ENCODE peak calls at places on chromosome 22, in nine cellular contexts. One of them, this sample, is unnamed.

GRCh38 chr22:24707477-24707816 is 67.1 kb downstream of the PIWIL3 start:
- DNase-seq in SK-N-SH: no peak
- DNase-seq in IMR-90: no peak
- DNase-seq in pancreas: no peak
- DNase-seq in psoas muscle: no peak
- DNase-seq in dorsolateral prefrontal cortex: no peak
- DNase-seq in prostate gland: no peak
- DNase-seq in neural progenitor cell: peak
- DNase-seq in ovary: no peak
- DNase-seq in this sample: no peak

GRCh38 chr22:30943368-30943767 is 25.2 kb downstream of the MORC2 start:
- DNase-seq in ovary: no peak
- DNase-seq in IMR-90: no peak
- DNase-seq in pancreas: no peak
- DNase-seq in prostate gland: no peak
- DNase-seq in neural progenitor cell: no peak
- DNase-seq in SK-N-SH: no peak
- DNase-seq in psoas muscle: no peak
- DNase-seq in dorsolateral prefrontal cortex: no peak
- DNase-seq in this sample: no peak

GRCh38 chr22:49574205-49574604 is 253.5 kb downstream of the BRD1 start:
- DNase-seq in SK-N-SH: peak
- DNase-seq in prostate gland: no peak
- DNase-seq in psoas muscle: no peak
- DNase-seq in ovary: peak
- DNase-seq in neural progenitor cell: no peak
- DNase-seq in pancreas: no peak
- DNase-seq in IMR-90: no peak
- DNase-seq in dorsolateral prefrontal cortex: no peak
- DNase-seq in this sample: no peak

GRCh38 chr22:49481651-49482399 is 345.8 kb downstream of the BRD1 start:
- DNase-seq in psoas muscle: no peak
- DNase-seq in dorsolateral prefrontal cortex: peak
- DNase-seq in pancreas: no peak
- DNase-seq in ovary: no peak
- DNase-seq in IMR-90: no peak
- DNase-seq in neural progenitor cell: peak
- DNase-seq in SK-N-SH: no peak
- DNase-seq in prostate gland: no peak
- DNase-seq in this sample: no peak

GRCh38 chr22:17085277-17086091 is 684 bp downstream of the IL17RA start:
- DNase-seq in psoas muscle: peak
- DNase-seq in SK-N-SH: no peak
- DNase-seq in IMR-90: no peak
- DNase-seq in ovary: no peak
- DNase-seq in dorsolateral prefrontal cortex: no peak
- DNase-seq in prostate gland: no peak
- DNase-seq in pancreas: peak
- DNase-seq in neural progenitor cell: peak
- DNase-seq in this sample: no peak

GRCh38 chr22:36546092-36546804 is 17.3 kb upstream of the EIF3D start:
- DNase-seq in pancreas: peak
- DNase-seq in psoas muscle: peak
- DNase-seq in neural progenitor cell: peak
- DNase-seq in SK-N-SH: peak
- DNase-seq in prostate gland: peak
- DNase-seq in dorsolateral prefrontal cortex: no peak
- DNase-seq in IMR-90: peak
- DNase-seq in ovary: no peak
- DNase-seq in this sample: peak

GRCh38 chr22:49883294-49883640 is 29.6 kb downstream of the ZBED4 start:
- DNase-seq in SK-N-SH: no peak
- DNase-seq in neural progenitor cell: no peak
- DNase-seq in psoas muscle: no peak
- DNase-seq in pancreas: no peak
- DNase-seq in dorsolateral prefrontal cortex: no peak
- DNase-seq in ovary: no peak
- DNase-seq in prostate gland: no peak
- DNase-seq in IMR-90: peak
- DNase-seq in this sample: no peak

GRCh38 chr22:24500251-24500820 is 5.2 kb downstream of the UPB1 start:
- DNase-seq in SK-N-SH: no peak
- DNase-seq in neural progenitor cell: peak
- DNase-seq in ovary: no peak
- DNase-seq in psoas muscle: no peak
- DNase-seq in IMR-90: no peak
- DNase-seq in prostate gland: no peak
- DNase-seq in pancreas: no peak
- DNase-seq in dorsolateral prefrontal cortex: no peak
- DNase-seq in this sample: peak

GRCh38 chr22:20783844-20784723 is 10.2 kb downstream of the SERPIND1 start:
- DNase-seq in ovary: no peak
- DNase-seq in SK-N-SH: peak
- DNase-seq in prostate gland: peak
- DNase-seq in neural progenitor cell: peak
- DNase-seq in pancreas: no peak
- DNase-seq in psoas muscle: no peak
- DNase-seq in dorsolateral prefrontal cortex: no peak
- DNase-seq in IMR-90: peak
- DNase-seq in this sample: peak

GRCh38 chr22:21758056-21758455 is 22.5 kb upstream of the YPEL1 start:
- DNase-seq in ovary: no peak
- DNase-seq in neural progenitor cell: no peak
- DNase-seq in psoas muscle: no peak
- DNase-seq in pancreas: no peak
- DNase-seq in prostate gland: no peak
- DNase-seq in dorsolateral prefrontal cortex: no peak
- DNase-seq in SK-N-SH: no peak
- DNase-seq in IMR-90: no peak
- DNase-seq in this sample: no peak

GRCh38 chr22:36104988-36105387 is 55.6 kb downstream of the APOL3 start:
- DNase-seq in psoas muscle: no peak
- DNase-seq in prostate gland: no peak
- DNase-seq in dorsolateral prefrontal cortex: no peak
- DNase-seq in IMR-90: peak
- DNase-seq in SK-N-SH: no peak
- DNase-seq in ovary: no peak
- DNase-seq in neural progenitor cell: no peak
- DNase-seq in pancreas: no peak
- DNase-seq in this sample: no peak

GRCh38 chr22:28674121-28674563 is 5.5 kb downstream of the TTC28 start:
- DNase-seq in neural progenitor cell: no peak
- DNase-seq in SK-N-SH: peak
- DNase-seq in ovary: no peak
- DNase-seq in dorsolateral prefrontal cortex: no peak
- DNase-seq in psoas muscle: no peak
- DNase-seq in IMR-90: peak
- DNase-seq in prostate gland: no peak
- DNase-seq in pancreas: no peak
- DNase-seq in this sample: no peak

GRCh38 chr22:17598318-17598717 is 30.2 kb downstream of the ATP6V1E1 start:
- DNase-seq in IMR-90: no peak
- DNase-seq in dorsolateral prefrontal cortex: no peak
- DNase-seq in psoas muscle: no peak
- DNase-seq in SK-N-SH: no peak
- DNase-seq in prostate gland: no peak
- DNase-seq in neural progenitor cell: no peak
- DNase-seq in pancreas: no peak
- DNase-seq in ovary: no peak
- DNase-seq in this sample: no peak

GRCh38 chr22:26534166-26534855 is 22.0 kb upstream of the TFIP11 start:
- DNase-seq in prostate gland: peak
- DNase-seq in IMR-90: no peak
- DNase-seq in dorsolateral prefrontal cortex: no peak
- DNase-seq in SK-N-SH: no peak
- DNase-seq in neural progenitor cell: no peak
- DNase-seq in psoas muscle: no peak
- DNase-seq in ovary: no peak
- DNase-seq in pancreas: no peak
- DNase-seq in this sample: no peak

GRCh38 chr22:48796295-48797015 is 1031.2 kb downstream of the BRD1 start:
- DNase-seq in psoas muscle: no peak
- DNase-seq in prostate gland: no peak
- DNase-seq in ovary: no peak
- DNase-seq in dorsolateral prefrontal cortex: no peak
- DNase-seq in pancreas: no peak
- DNase-seq in neural progenitor cell: peak
- DNase-seq in IMR-90: no peak
- DNase-seq in SK-N-SH: no peak
- DNase-seq in this sample: no peak

GRCh38 chr22:30308518-30309230 is 18.1 kb downstream of the TBC1D10A start:
- DNase-seq in ovary: no peak
- DNase-seq in neural progenitor cell: no peak
- DNase-seq in pancreas: no peak
- DNase-seq in SK-N-SH: no peak
- DNase-seq in dorsolateral prefrontal cortex: no peak
- DNase-seq in IMR-90: peak
- DNase-seq in psoas muscle: no peak
- DNase-seq in prostate gland: no peak
- DNase-seq in this sample: no peak

GRCh38 chr22:49550766-49551362 is 276.8 kb downstream of the BRD1 start:
- DNase-seq in ovary: peak
- DNase-seq in prostate gland: no peak
- DNase-seq in psoas muscle: no peak
- DNase-seq in IMR-90: no peak
- DNase-seq in SK-N-SH: no peak
- DNase-seq in dorsolateral prefrontal cortex: no peak
- DNase-seq in pancreas: no peak
- DNase-seq in neural progenitor cell: no peak
- DNase-seq in this sample: no peak

GRCh38 chr22:26621663-26622062 is at the start of gene CRYBA4:
- DNase-seq in dorsolateral prefrontal cortex: no peak
- DNase-seq in ovary: no peak
- DNase-seq in SK-N-SH: no peak
- DNase-seq in neural progenitor cell: no peak
- DNase-seq in psoas muscle: no peak
- DNase-seq in prostate gland: no peak
- DNase-seq in IMR-90: no peak
- DNase-seq in pancreas: no peak
- DNase-seq in this sample: no peak

GRCh38 chr22:36334081-36334831 is 53.5 kb downstream of the MYH9 start:
- DNase-seq in dorsolateral prefrontal cortex: no peak
- DNase-seq in SK-N-SH: no peak
- DNase-seq in IMR-90: no peak
- DNase-seq in ovary: no peak
- DNase-seq in psoas muscle: no peak
- DNase-seq in prostate gland: peak
- DNase-seq in neural progenitor cell: peak
- DNase-seq in pancreas: no peak
- DNase-seq in this sample: no peak

GRCh38 chr22:21628386-21629261 is 1.2 kb downstream of the YDJC start:
- DNase-seq in psoas muscle: peak
- DNase-seq in IMR-90: no peak
- DNase-seq in ovary: peak
- DNase-seq in dorsolateral prefrontal cortex: no peak
- DNase-seq in SK-N-SH: peak
- DNase-seq in pancreas: no peak
- DNase-seq in prostate gland: no peak
- DNase-seq in neural progenitor cell: no peak
- DNase-seq in this sample: no peak

GRCh38 chr22:33860386-33860785 is 59.9 kb downstream of the LARGE1 start:
- DNase-seq in prostate gland: no peak
- DNase-seq in pancreas: no peak
- DNase-seq in neural progenitor cell: no peak
- DNase-seq in IMR-90: no peak
- DNase-seq in psoas muscle: no peak
- DNase-seq in dorsolateral prefrontal cortex: no peak
- DNase-seq in ovary: no peak
- DNase-seq in SK-N-SH: no peak
- DNase-seq in this sample: no peak

GRCh38 chr22:35380013-35380412 is 883 bp upstream of the HMOX1 start:
- DNase-seq in pancreas: no peak
- DNase-seq in dorsolateral prefrontal cortex: no peak
- DNase-seq in psoas muscle: no peak
- DNase-seq in prostate gland: no peak
- DNase-seq in neural progenitor cell: no peak
- DNase-seq in ovary: no peak
- DNase-seq in IMR-90: peak
- DNase-seq in SK-N-SH: no peak
- DNase-seq in this sample: no peak

GRCh38 chr22:37818397-37819099 is 4.6 kb upstream of the GALR3 start:
- DNase-seq in ovary: peak
- DNase-seq in SK-N-SH: no peak
- DNase-seq in dorsolateral prefrontal cortex: peak
- DNase-seq in psoas muscle: peak
- DNase-seq in IMR-90: peak
- DNase-seq in pancreas: peak
- DNase-seq in prostate gland: peak
- DNase-seq in neural progenitor cell: peak
- DNase-seq in this sample: peak
- TF ChIP-seq CTCF in ovary: peak
- TF ChIP-seq CTCF in SK-N-SH: no peak
- TF ChIP-seq CTCF in dorsolateral prefrontal cortex: peak
- TF ChIP-seq CTCF in psoas muscle: peak
- TF ChIP-seq CTCF in IMR-90: peak
- TF ChIP-seq CTCF in pancreas: no peak
- TF ChIP-seq CTCF in prostate gland: peak
- TF ChIP-seq CTCF in neural progenitor cell: peak
- TF ChIP-seq CTCF in this sample: peak

GRCh38 chr22:46656856-46657654 is 36.9 kb downstream of the GRAMD4 start:
- DNase-seq in IMR-90: no peak
- DNase-seq in dorsolateral prefrontal cortex: no peak
- DNase-seq in ovary: no peak
- DNase-seq in psoas muscle: no peak
- DNase-seq in SK-N-SH: no peak
- DNase-seq in pancreas: no peak
- DNase-seq in neural progenitor cell: no peak
- DNase-seq in prostate gland: no peak
- DNase-seq in this sample: no peak
- H3K27ac ChIP-seq in IMR-90: no peak
- H3K27ac ChIP-seq in dorsolateral prefrontal cortex: no peak
- H3K27ac ChIP-seq in ovary: no peak
- H3K27ac ChIP-seq in psoas muscle: no peak
- H3K27ac ChIP-seq in SK-N-SH: no peak
- H3K27ac ChIP-seq in pancreas: no peak
- H3K27ac ChIP-seq in neural progenitor cell: no peak
- H3K27ac ChIP-seq in prostate gland: no peak
- H3K27ac ChIP-seq in this sample: no peak

DNA sequence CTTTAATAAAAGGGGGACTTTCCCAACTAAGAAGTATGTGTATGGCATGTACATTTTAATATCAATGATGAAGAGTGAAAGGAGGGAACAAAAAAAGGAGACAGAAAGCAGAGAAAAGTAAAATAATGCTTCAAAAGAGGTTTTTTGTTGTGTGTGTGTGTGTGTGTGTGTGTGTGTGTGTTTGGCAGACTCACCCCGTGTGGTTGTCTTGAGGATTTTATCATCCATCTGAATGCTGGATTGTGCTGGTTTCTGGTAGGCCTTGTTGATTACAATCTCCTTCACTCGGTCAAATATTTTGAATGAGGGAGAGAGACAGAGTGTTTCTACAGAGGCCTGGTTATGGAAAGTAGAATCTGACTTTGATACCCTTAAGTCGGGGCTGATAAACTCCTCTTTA is 128.5 kb downstream of the ENTHD1 start:
- DNase-seq in pancreas: no peak
- DNase-seq in IMR-90: no peak
- DNase-seq in dorsolateral prefrontal cortex: no peak
- DNase-seq in neural progenitor cell: no peak
- DNase-seq in SK-N-SH: peak
- DNase-seq in psoas muscle: no peak
- DNase-seq in ovary: no peak
- DNase-seq in prostate gland: no peak
- DNase-seq in this sample: no peak
- TF ChIP-seq CTCF in pancreas: no peak
- TF ChIP-seq CTCF in IMR-90: no peak
- TF ChIP-seq CTCF in dorsolateral prefrontal cortex: no peak
- TF ChIP-seq CTCF in neural progenitor cell: no peak
- TF ChIP-seq CTCF in SK-N-SH: no peak
- TF ChIP-seq CTCF in psoas muscle: no peak
- TF ChIP-seq CTCF in ovary: no peak
- TF ChIP-seq CTCF in prostate gland: no peak
- TF ChIP-seq CTCF in this sample: no peak

GRCh38 chr22:45036154-45036553 is 26.3 kb upstream of the PHF21B start:
- DNase-seq in pancreas: no peak
- DNase-seq in psoas muscle: no peak
- DNase-seq in neural progenitor cell: no peak
- DNase-seq in dorsolateral prefrontal cortex: peak
- DNase-seq in IMR-90: peak
- DNase-seq in prostate gland: no peak
- DNase-seq in SK-N-SH: no peak
- DNase-seq in ovary: peak
- DNase-seq in this sample: no peak
- H3K27ac ChIP-seq in pancreas: no peak
- H3K27ac ChIP-seq in psoas muscle: no peak
- H3K27ac ChIP-seq in neural progenitor cell: no peak
- H3K27ac ChIP-seq in dorsolateral prefrontal cortex: no peak
- H3K27ac ChIP-seq in IMR-90: no peak
- H3K27ac ChIP-seq in prostate gland: no peak
- H3K27ac ChIP-seq in SK-N-SH: no peak
- H3K27ac ChIP-seq in ovary: no peak
- H3K27ac ChIP-seq in this sample: no peak